ENCODE peak calls at places on chromosomes 3 and 15, in ten cellular contexts. One of them, this sample, is unnamed. For H3K9me3, the result is how much of the 10 kb centered on the place peaks cover.

GRCh38 chr15:48090115-48090514 is 30.7 kb upstream of the SLC24A5 start:
- DNase-seq in aorta: no peak
- DNase-seq in CD4-positive, alpha-beta memory T cell: no peak
- DNase-seq in body of pancreas: no peak
- DNase-seq in endodermal cell: no peak
- DNase-seq in GM23248: no peak
- DNase-seq in psoas muscle: no peak
- DNase-seq in upper lobe of left lung: no peak
- DNase-seq in neural progenitor cell: no peak
- DNase-seq in pancreas: no peak
- DNase-seq in this sample: no peak

GRCh38 chr15:40436116-40436891 is 4.4 kb upstream of the BAHD1 start:
- DNase-seq in upper lobe of left lung: peak
- DNase-seq in body of pancreas: peak
- DNase-seq in psoas muscle: no peak
- DNase-seq in pancreas: peak
- DNase-seq in aorta: no peak
- DNase-seq in neural progenitor cell: peak
- DNase-seq in CD4-positive, alpha-beta memory T cell: no peak
- DNase-seq in GM23248: peak
- DNase-seq in endodermal cell: peak
- DNase-seq in this sample: peak

GRCh38 chr3:18370672-18371071 is 54.5 kb downstream of the SATB1 start:
- DNase-seq in body of pancreas: no peak
- DNase-seq in psoas muscle: no peak
- DNase-seq in pancreas: no peak
- DNase-seq in aorta: no peak
- DNase-seq in GM23248: no peak
- DNase-seq in upper lobe of left lung: no peak
- DNase-seq in endodermal cell: no peak
- DNase-seq in CD4-positive, alpha-beta memory T cell: no peak
- DNase-seq in neural progenitor cell: no peak
- DNase-seq in this sample: no peak

GRCh38 chr3:159128628-159129027 is 326.8 kb downstream of the MFSD1 start:
- DNase-seq in endodermal cell: no peak
- DNase-seq in upper lobe of left lung: no peak
- DNase-seq in pancreas: no peak
- DNase-seq in neural progenitor cell: no peak
- DNase-seq in body of pancreas: no peak
- DNase-seq in aorta: no peak
- DNase-seq in GM23248: peak
- DNase-seq in psoas muscle: no peak
- DNase-seq in CD4-positive, alpha-beta memory T cell: no peak
- DNase-seq in this sample: no peak

GRCh38 chr3:64057231-64057630 is 33.9 kb upstream of the PSMD6 start:
- DNase-seq in body of pancreas: no peak
- DNase-seq in CD4-positive, alpha-beta memory T cell: no peak
- DNase-seq in aorta: no peak
- DNase-seq in neural progenitor cell: no peak
- DNase-seq in pancreas: no peak
- DNase-seq in endodermal cell: no peak
- DNase-seq in upper lobe of left lung: no peak
- DNase-seq in GM23248: no peak
- DNase-seq in psoas muscle: no peak
- DNase-seq in this sample: no peak

GRCh38 chr3:30344288-30344687 is 262.1 kb upstream of the TGFBR2 start:
- DNase-seq in psoas muscle: no peak
- DNase-seq in endodermal cell: no peak
- DNase-seq in GM23248: no peak
- DNase-seq in pancreas: no peak
- DNase-seq in neural progenitor cell: no peak
- DNase-seq in upper lobe of left lung: no peak
- DNase-seq in aorta: no peak
- DNase-seq in body of pancreas: no peak
- DNase-seq in CD4-positive, alpha-beta memory T cell: no peak
- DNase-seq in this sample: no peak

GRCh38 chr3:129403450-129403849 is 25.0 kb downstream of the EFCAB12 start:
- DNase-seq in upper lobe of left lung: no peak
- DNase-seq in psoas muscle: no peak
- DNase-seq in body of pancreas: no peak
- DNase-seq in GM23248: no peak
- DNase-seq in aorta: no peak
- DNase-seq in endodermal cell: no peak
- DNase-seq in pancreas: no peak
- DNase-seq in CD4-positive, alpha-beta memory T cell: no peak
- DNase-seq in neural progenitor cell: no peak
- DNase-seq in this sample: no peak

GRCh38 chr15:92596623-92597022 is 59.0 kb downstream of the FAM174B start:
- DNase-seq in endodermal cell: no peak
- DNase-seq in GM23248: no peak
- DNase-seq in neural progenitor cell: no peak
- DNase-seq in upper lobe of left lung: no peak
- DNase-seq in psoas muscle: no peak
- DNase-seq in aorta: no peak
- DNase-seq in pancreas: no peak
- DNase-seq in body of pancreas: no peak
- DNase-seq in CD4-positive, alpha-beta memory T cell: no peak
- DNase-seq in this sample: no peak

GRCh38 chr15:99619712-99620111 is 53.9 kb downstream of the MEF2A start:
- DNase-seq in neural progenitor cell: no peak
- DNase-seq in psoas muscle: no peak
- DNase-seq in upper lobe of left lung: no peak
- DNase-seq in body of pancreas: no peak
- DNase-seq in endodermal cell: no peak
- DNase-seq in CD4-positive, alpha-beta memory T cell: no peak
- DNase-seq in aorta: no peak
- DNase-seq in GM23248: peak
- DNase-seq in pancreas: no peak
- DNase-seq in this sample: no peak

GRCh38 chr15:99618941-99619411 is 53.2 kb downstream of the MEF2A start:
- DNase-seq in upper lobe of left lung: no peak
- DNase-seq in aorta: no peak
- DNase-seq in pancreas: no peak
- DNase-seq in psoas muscle: no peak
- DNase-seq in neural progenitor cell: peak
- DNase-seq in endodermal cell: peak
- DNase-seq in GM23248: peak
- DNase-seq in body of pancreas: no peak
- DNase-seq in CD4-positive, alpha-beta memory T cell: no peak
- DNase-seq in this sample: no peak

GRCh38 chr15:99616773-99617342 is 51.1 kb downstream of the MEF2A start:
- DNase-seq in aorta: no peak
- DNase-seq in CD4-positive, alpha-beta memory T cell: no peak
- DNase-seq in neural progenitor cell: no peak
- DNase-seq in GM23248: no peak
- DNase-seq in pancreas: no peak
- DNase-seq in upper lobe of left lung: no peak
- DNase-seq in psoas muscle: no peak
- DNase-seq in body of pancreas: no peak
- DNase-seq in endodermal cell: no peak
- DNase-seq in this sample: no peak

GRCh38 chr15:99620178-99620577 is 54.4 kb downstream of the MEF2A start:
- DNase-seq in psoas muscle: no peak
- DNase-seq in neural progenitor cell: no peak
- DNase-seq in aorta: no peak
- DNase-seq in body of pancreas: no peak
- DNase-seq in GM23248: no peak
- DNase-seq in endodermal cell: no peak
- DNase-seq in CD4-positive, alpha-beta memory T cell: no peak
- DNase-seq in pancreas: no peak
- DNase-seq in upper lobe of left lung: no peak
- DNase-seq in this sample: no peak

DNA sequence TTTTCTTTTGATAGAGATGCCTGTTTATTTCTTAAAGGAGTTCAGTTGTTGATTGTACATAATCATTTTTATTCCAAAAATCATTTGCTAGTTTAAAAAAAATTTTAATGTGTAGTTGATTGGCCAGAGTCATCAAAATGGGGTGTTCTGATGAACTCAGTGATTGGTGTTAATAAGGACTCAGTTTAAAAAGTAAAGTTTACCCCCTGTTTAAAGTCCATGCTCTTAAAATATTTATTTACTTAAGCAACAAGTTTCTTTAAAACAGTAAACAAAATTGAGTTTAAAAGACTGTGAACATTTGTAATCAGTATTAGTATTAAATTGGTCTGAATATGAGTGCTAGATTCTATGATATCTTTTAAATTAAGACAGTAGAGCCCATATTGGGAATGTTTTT is 56.0 kb downstream of the MEF2A start:
- DNase-seq in upper lobe of left lung: no peak
- DNase-seq in psoas muscle: no peak
- DNase-seq in neural progenitor cell: no peak
- DNase-seq in body of pancreas: no peak
- DNase-seq in CD4-positive, alpha-beta memory T cell: no peak
- DNase-seq in pancreas: no peak
- DNase-seq in GM23248: no peak
- DNase-seq in aorta: no peak
- DNase-seq in endodermal cell: no peak
- DNase-seq in this sample: no peak
- H3K9me3 ChIP-seq in upper lobe of left lung: under half
- H3K9me3 ChIP-seq in psoas muscle: under half
- H3K9me3 ChIP-seq in neural progenitor cell: under half
- H3K9me3 ChIP-seq in body of pancreas: under half
- H3K9me3 ChIP-seq in CD4-positive, alpha-beta memory T cell: under half
- H3K9me3 ChIP-seq in pancreas: under half
- H3K9me3 ChIP-seq in GM23248: under half
- H3K9me3 ChIP-seq in aorta: under half
- H3K9me3 ChIP-seq in endodermal cell: under half
- H3K9me3 ChIP-seq in this sample: under half

GRCh38 chr15:89998141-89998661 is 2.9 kb upstream of the ZNF710 start:
- DNase-seq in endodermal cell: no peak
- DNase-seq in pancreas: peak
- DNase-seq in GM23248: peak
- DNase-seq in neural progenitor cell: no peak
- DNase-seq in psoas muscle: no peak
- DNase-seq in aorta: no peak
- DNase-seq in upper lobe of left lung: no peak
- DNase-seq in body of pancreas: peak
- DNase-seq in CD4-positive, alpha-beta memory T cell: no peak
- DNase-seq in this sample: peak

GRCh38 chr15:89998923-89999675 is 2.0 kb upstream of the ZNF710 start:
- DNase-seq in GM23248: no peak
- DNase-seq in body of pancreas: peak
- DNase-seq in aorta: no peak
- DNase-seq in endodermal cell: no peak
- DNase-seq in CD4-positive, alpha-beta memory T cell: no peak
- DNase-seq in psoas muscle: no peak
- DNase-seq in upper lobe of left lung: no peak
- DNase-seq in neural progenitor cell: no peak
- DNase-seq in pancreas: no peak
- DNase-seq in this sample: no peak

GRCh38 chr15:90000175-90000923 is 775 bp upstream of the ZNF710 start:
- DNase-seq in psoas muscle: peak
- DNase-seq in neural progenitor cell: peak
- DNase-seq in upper lobe of left lung: peak
- DNase-seq in aorta: peak
- DNase-seq in endodermal cell: peak
- DNase-seq in pancreas: peak
- DNase-seq in GM23248: peak
- DNase-seq in CD4-positive, alpha-beta memory T cell: no peak
- DNase-seq in body of pancreas: peak
- DNase-seq in this sample: no peak

GRCh38 chr15:90001062-90001682 is at the start of gene ZNF710:
- DNase-seq in upper lobe of left lung: peak
- DNase-seq in neural progenitor cell: peak
- DNase-seq in body of pancreas: peak
- DNase-seq in psoas muscle: peak
- DNase-seq in CD4-positive, alpha-beta memory T cell: peak
- DNase-seq in aorta: peak
- DNase-seq in endodermal cell: peak
- DNase-seq in pancreas: peak
- DNase-seq in GM23248: peak
- DNase-seq in this sample: peak

GRCh38 chr15:89999676-90000174 is 1.4 kb upstream of the ZNF710 start:
- DNase-seq in CD4-positive, alpha-beta memory T cell: no peak
- DNase-seq in GM23248: peak
- DNase-seq in endodermal cell: peak
- DNase-seq in psoas muscle: peak
- DNase-seq in body of pancreas: peak
- DNase-seq in aorta: no peak
- DNase-seq in neural progenitor cell: peak
- DNase-seq in pancreas: peak
- DNase-seq in upper lobe of left lung: peak
- DNase-seq in this sample: peak
- H3K4me3 ChIP-seq in CD4-positive, alpha-beta memory T cell: no peak
- H3K4me3 ChIP-seq in GM23248: peak
- H3K4me3 ChIP-seq in endodermal cell: peak
- H3K4me3 ChIP-seq in psoas muscle: peak
- H3K4me3 ChIP-seq in body of pancreas: peak
- H3K4me3 ChIP-seq in aorta: no peak
- H3K4me3 ChIP-seq in neural progenitor cell: peak
- H3K4me3 ChIP-seq in pancreas: peak
- H3K4me3 ChIP-seq in upper lobe of left lung: peak
- H3K4me3 ChIP-seq in this sample: no peak

GRCh38 chr15:61034793-61035710 is 194.1 kb downstream of the RORA start:
- DNase-seq in neural progenitor cell: no peak
- DNase-seq in CD4-positive, alpha-beta memory T cell: no peak
- DNase-seq in aorta: no peak
- DNase-seq in endodermal cell: no peak
- DNase-seq in GM23248: peak
- DNase-seq in upper lobe of left lung: no peak
- DNase-seq in body of pancreas: no peak
- DNase-seq in pancreas: no peak
- DNase-seq in psoas muscle: no peak
- DNase-seq in this sample: no peak
- H3K27ac ChIP-seq in neural progenitor cell: no peak
- H3K27ac ChIP-seq in CD4-positive, alpha-beta memory T cell: no peak
- H3K27ac ChIP-seq in aorta: peak
- H3K27ac ChIP-seq in endodermal cell: no peak
- H3K27ac ChIP-seq in GM23248: peak
- H3K27ac ChIP-seq in upper lobe of left lung: no peak
- H3K27ac ChIP-seq in body of pancreas: no peak
- H3K27ac ChIP-seq in pancreas: no peak
- H3K27ac ChIP-seq in psoas muscle: peak
- H3K27ac ChIP-seq in this sample: no peak

DNA sequence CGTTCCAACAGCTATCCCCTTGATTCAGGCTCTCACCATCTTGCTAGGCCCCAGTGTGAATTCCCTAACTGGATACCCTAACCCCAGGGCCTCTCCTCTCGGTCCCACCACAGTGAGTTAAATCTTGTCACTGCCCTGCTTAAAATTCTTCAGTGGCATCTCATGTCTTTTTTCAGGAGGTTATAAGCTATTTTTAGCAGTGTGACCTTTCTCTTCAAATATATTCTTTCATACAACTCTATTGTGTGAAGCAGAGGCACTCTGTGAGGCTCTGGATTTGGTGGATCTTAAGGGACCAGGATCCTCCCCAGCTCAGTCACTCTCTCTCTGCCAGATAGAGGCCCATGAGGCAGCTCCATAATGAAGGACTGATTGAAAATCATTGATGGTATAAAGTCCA is 760.4 kb downstream of the NTRK3 start:
- DNase-seq in pancreas: no peak
- DNase-seq in endodermal cell: no peak
- DNase-seq in neural progenitor cell: no peak
- DNase-seq in psoas muscle: no peak
- DNase-seq in CD4-positive, alpha-beta memory T cell: no peak
- DNase-seq in aorta: no peak
- DNase-seq in body of pancreas: no peak
- DNase-seq in GM23248: no peak
- DNase-seq in upper lobe of left lung: no peak
- DNase-seq in this sample: no peak
- H3K9me3 ChIP-seq in pancreas: under half
- H3K9me3 ChIP-seq in endodermal cell: under half
- H3K9me3 ChIP-seq in neural progenitor cell: under half
- H3K9me3 ChIP-seq in psoas muscle: under half
- H3K9me3 ChIP-seq in CD4-positive, alpha-beta memory T cell: under half
- H3K9me3 ChIP-seq in aorta: under half
- H3K9me3 ChIP-seq in body of pancreas: under half
- H3K9me3 ChIP-seq in GM23248: under half
- H3K9me3 ChIP-seq in upper lobe of left lung: under half
- H3K9me3 ChIP-seq in this sample: under half

GRCh38 chr15:96180062-96180745 is 150.3 kb upstream of the NR2F2 start:
- DNase-seq in endodermal cell: no peak
- DNase-seq in body of pancreas: no peak
- DNase-seq in psoas muscle: no peak
- DNase-seq in neural progenitor cell: no peak
- DNase-seq in GM23248: no peak
- DNase-seq in pancreas: no peak
- DNase-seq in aorta: no peak
- DNase-seq in CD4-positive, alpha-beta memory T cell: no peak
- DNase-seq in upper lobe of left lung: no peak
- DNase-seq in this sample: no peak
- H3K4me3 ChIP-seq in endodermal cell: no peak
- H3K4me3 ChIP-seq in body of pancreas: no peak
- H3K4me3 ChIP-seq in psoas muscle: no peak
- H3K4me3 ChIP-seq in neural progenitor cell: no peak
- H3K4me3 ChIP-seq in GM23248: no peak
- H3K4me3 ChIP-seq in pancreas: no peak
- H3K4me3 ChIP-seq in aorta: no peak
- H3K4me3 ChIP-seq in CD4-positive, alpha-beta memory T cell: no peak
- H3K4me3 ChIP-seq in upper lobe of left lung: no peak
- H3K4me3 ChIP-seq in this sample: no peak